ENCODE peak calls at places on chromosomes 6 and 20, in five cellular contexts. O is ELF-1, I is stomach, R is NCI-H1092, F is endothelial cell. B is an unnamed sample.

GRCh38 chr6:21885532-21886089 is 292.1 kb downstream of the SOX4 start:
- DNase-seq in O (peak), I (peak), R (peak), F (no peak), B (peak)

GRCh38 chr20:2103454-2104153 is 2.0 kb downstream of the STK35 start:
- DNase-seq in O (peak), I (no peak), R (no peak), F (no peak), B (no peak)

GRCh38 chr6:13548500-13549210 is 25.7 kb upstream of the SIRT5 start:
- DNase-seq in O (peak), I (no peak), R (no peak), F (no peak), B (no peak)

GRCh38 chr6:94177429-94177828 is 758.1 kb upstream of the EPHA7 start:
- DNase-seq in O (peak), I (no peak), R (no peak), F (no peak), B (no peak)

GRCh38 chr6:105300090-105300489 is 102.8 kb downstream of the PREP start:
- DNase-seq in O (no peak), I (no peak), R (no peak), F (no peak), B (no peak)

GRCh38 chr6:124742971-124743370 is 219.3 kb upstream of the RNF217 start:
- DNase-seq in O (no peak), I (no peak), R (no peak), F (no peak), B (no peak)

GRCh38 chr20:17611540-17612286 is 41.8 kb downstream of the DSTN start:
- DNase-seq in O (no peak), I (peak), R (no peak), F (no peak), B (no peak)

GRCh38 chr20:51610111-51610510 is 67.6 kb upstream of the NFATC2 start:
- DNase-seq in O (no peak), I (no peak), R (no peak), F (no peak), B (no peak)

GRCh38 chr20:40980106-40980827 is 48.4 kb upstream of the TOP1 start:
- DNase-seq in O (no peak), I (no peak), R (no peak), F (no peak), B (no peak)

GRCh38 chr6:158854214-158855101 is 35.3 kb upstream of the EZR start:
- DNase-seq in O (peak), I (no peak), R (no peak), F (no peak), B (no peak)

GRCh38 chr6:167797871-167798265 is 28.8 kb upstream of the AFDN start:
- DNase-seq in O (peak), I (no peak), R (no peak), F (no peak), B (no peak)

GRCh38 chr6:17890309-17890708 is 97.1 kb downstream of the KIF13A start:
- DNase-seq in O (no peak), I (no peak), R (no peak), F (no peak), B (no peak)

GRCh38 chr6:143959865-143960264 is 48.2 kb downstream of the PLAGL1 start:
- DNase-seq in O (no peak), I (no peak), R (no peak), F (no peak), B (no peak)

GRCh38 chr6:32637219-32637880 is at the start of gene HLA-DQA1:
- DNase-seq in O (no peak), I (no peak), R (no peak), F (no peak), B (no peak)

GRCh38 chr20:6921717-6922386 is 154.4 kb downstream of the BMP2 start:
- DNase-seq in O (no peak), I (no peak), R (no peak), F (no peak), B (no peak)

GRCh38 chr6:166515072-166515810 is 71.2 kb downstream of the RAMACL start:
- DNase-seq in O (no peak), I (no peak), R (no peak), F (no peak), B (no peak)

GRCh38 chr20:36272547-36273220 is 33.5 kb upstream of the DLGAP4 start:
- DNase-seq in O (no peak), I (no peak), R (no peak), F (no peak), B (no peak)

GRCh38 chr6:25617997-25618396 is 34.0 kb upstream of the SCGN start:
- DNase-seq in O (no peak), I (no peak), R (no peak), F (no peak), B (no peak)

GRCh38 chr6:46993846-46994245 is 48.3 kb downstream of the ADGRF1 start:
- DNase-seq in O (no peak), I (no peak), R (no peak), F (no peak), B (no peak)

GRCh38 chr6:95091823-95092436 is 485.4 kb upstream of the MANEA start:
- DNase-seq in O (no peak), I (no peak), R (peak), F (no peak), B (peak)

GRCh38 chr6:123091091-123091895 is 95.3 kb downstream of the CLVS2 start:
- DNase-seq in O (no peak), I (peak), R (no peak), F (no peak), B (no peak)

GRCh38 chr6:33347816-33348215 is 30.3 kb upstream of the ZBTB22 start:
- DNase-seq in O (no peak), I (no peak), R (no peak), F (no peak), B (no peak)

GRCh38 chr6:165726915-165727314 is 63.9 kb upstream of the PDE10A start:
- DNase-seq in O (no peak), I (no peak), R (no peak), F (no peak), B (no peak)

GRCh38 chr6:163679753-163680152 is 265.2 kb downstream of the QKI start:
- DNase-seq in O (no peak), I (no peak), R (no peak), F (no peak), B (no peak)

GRCh38 chr6:7691675-7692452 is 34.0 kb upstream of the BMP6 start:
- DNase-seq in O (peak), I (no peak), R (no peak), F (no peak), B (no peak)

GRCh38 chr6:80523531-80523970 is 417.1 kb downstream of the BCKDHB start:
- DNase-seq in O (peak), I (no peak), R (no peak), F (peak), B (no peak)

GRCh38 chr6:170031684-170032121 is 259.2 kb downstream of the DLL1 start:
- DNase-seq in O (no peak), I (peak), R (no peak), F (no peak), B (no peak)

GRCh38 chr20:54168961-54169862 is 4.6 kb downstream of the CYP24A1 start:
- DNase-seq in O (no peak), I (no peak), R (no peak), F (no peak), B (no peak)

GRCh38 chr20:48723308-48724264 is 104.2 kb downstream of the PREX1 start:
- DNase-seq in O (no peak), I (peak), R (no peak), F (no peak), B (no peak)

GRCh38 chr20:47212606-47213207 is 143.8 kb downstream of the ZMYND8 start:
- DNase-seq in O (no peak), I (no peak), R (no peak), F (no peak), B (no peak)

B was measured in NCI-H446.